ENCODE peak calls at places on chromosomes 2 and 18, in nine cellular contexts. Q, C, J, K, N, S, G, U and V are unnamed samples.

GRCh38 chr2:221495766-221496165 is 76.3 kb downstream of the EPHA4 start:
- DNase-seq in J (no peak), N (no peak), K (no peak), G (no peak), U (no peak), Q (no peak), C (no peak), S (no peak), V (no peak)

GRCh38 chr2:150621800-150622199 is 134.3 kb upstream of the RND3 start:
- DNase-seq in J (peak), S (no peak), N (no peak), Q (peak), C (peak), K (no peak), U (no peak), G (no peak), V (no peak)

GRCh38 chr18:5653802-5654201 is 110.0 kb upstream of the EPB41L3 start:
- DNase-seq in S (no peak), C (no peak), K (no peak), G (no peak), N (no peak), Q (no peak), U (no peak), J (no peak), V (no peak)

GRCh38 chr18:58862851-58863538 is 1.7 kb upstream of the ZNF532 start:
- DNase-seq in K (peak), C (peak), N (peak), Q (peak), S (peak), J (peak), U (peak), G (peak), V (no peak)

GRCh38 chr2:127122351-127123027 is 15.5 kb upstream of the BIN1 start:
- DNase-seq in U (no peak), N (no peak), K (no peak), Q (no peak), J (no peak), S (no peak), G (no peak), C (no peak), V (no peak)

GRCh38 chr2:10911291-10912075 is at the start of gene KCNF1:
- DNase-seq in K (peak), C (peak), J (peak), G (peak), N (peak), S (no peak), Q (peak), U (no peak), V (peak)

GRCh38 chr2:13201924-13202323 is 485.2 kb downstream of the TRIB2 start:
- DNase-seq in S (no peak), U (no peak), C (no peak), Q (peak), N (peak), K (no peak), J (no peak), G (no peak), V (no peak)

GRCh38 chr2:150023044-150023443 is 435.5 kb upstream of the MMADHC start:
- DNase-seq in K (no peak), Q (no peak), C (no peak), N (no peak), G (no peak), S (no peak), U (no peak), J (no peak), V (no peak)

GRCh38 chr2:183564726-183565125 is 440.5 kb downstream of the NUP35 start:
- DNase-seq in J (no peak), C (no peak), K (no peak), G (no peak), U (no peak), S (no peak), N (no peak), Q (no peak), V (no peak)

GRCh38 chr18:37564796-37565137 is 831 bp downstream of the CELF4 start:
- DNase-seq in U (peak), Q (no peak), J (peak), K (peak), C (peak), N (peak), G (peak), S (no peak), V (peak)

GRCh38 chr2:187993516-187993915 is 298.2 kb upstream of the GULP1 start:
- DNase-seq in Q (no peak), S (no peak), G (no peak), J (no peak), K (no peak), C (no peak), U (no peak), N (no peak), V (no peak)

GRCh38 chr18:75474332-75474731 is 46.8 kb upstream of the SMIM21 start:
- DNase-seq in N (no peak), G (no peak), U (no peak), J (peak), K (no peak), S (no peak), Q (no peak), C (no peak), V (no peak)

GRCh38 chr2:161422812-161423211 is 6.7 kb downstream of the TBR1 start:
- DNase-seq in J (no peak), Q (no peak), U (no peak), N (no peak), K (no peak), G (no peak), C (no peak), S (no peak), V (no peak)

GRCh38 chr18:66553824-66554223 is 50.1 kb downstream of the CDH19 start:
- DNase-seq in U (no peak), N (no peak), K (no peak), C (no peak), G (no peak), J (no peak), Q (peak), S (no peak), V (no peak)